ENCODE peak calls at places on chromosomes 4 and X, in six cellular contexts. S is heart right ventricle; L is HCT116; K is activated CD4-positive, alpha-beta T cell treated with anti-CD3 and anti-CD28 coated beads, Interleukin-2, amount 50 U/mL, for 1 hour; Y is Daoy; V is cardiac muscle cell. R is an unnamed sample.

GRCh38 chr4:74009307-74009706 is 10.8 kb upstream of the CXCL5 start:
- DNase-seq in S (no peak), L (no peak), K (no peak), Y (no peak), V (no peak), R (no peak)

GRCh38 chr4:1604706-1605205 is 79.4 kb downstream of the FAM53A start:
- DNase-seq in S (peak), L (no peak), K (peak), Y (no peak), V (no peak), R (no peak)

GRCh38 chr4:184647391-184648101 is 1.7 kb downstream of the CASP3 start:
- DNase-seq in S (no peak), L (no peak), K (no peak), Y (no peak), V (peak), R (no peak)

GRCh38 chr4:6207602-6208001 is 7.3 kb upstream of the JAKMIP1 start:
- DNase-seq in S (no peak), L (no peak), K (no peak), Y (no peak), V (no peak), R (no peak)

GRCh38 chrX:130386408-130386808 is 934 bp upstream of the GPR119 start:
- DNase-seq in S (no peak), L (no peak), K (no peak), Y (no peak), V (no peak), R (no peak)

GRCh38 chr4:1008840-1009646 is 2.4 kb upstream of the FGFRL1 start:
- DNase-seq in S (peak), L (no peak), K (peak), Y (no peak), V (no peak), R (no peak)

GRCh38 chrX:139058831-139059495 is 347.4 kb upstream of the FGF13 start:
- DNase-seq in S (no peak), L (no peak), K (no peak), Y (peak), V (no peak), R (no peak)

GRCh38 chrX:154840856-154841255 is 6.4 kb upstream of the SMIM9 start:
- DNase-seq in S (no peak), L (peak), K (no peak), Y (peak), V (peak), R (peak)

GRCh38 chr4:159178147-159178541 is 75.3 kb downstream of the RAPGEF2 start:
- DNase-seq in S (no peak), L (no peak), K (no peak), Y (no peak), V (peak), R (no peak)

GRCh38 chrX:10726647-10727046 is 106.3 kb upstream of the MID1 start:
- DNase-seq in S (no peak), L (no peak), K (no peak), Y (peak), V (peak), R (no peak)

GRCh38 chr4:4673070-4673469 is 131.2 kb upstream of the STX18 start:
- DNase-seq in S (no peak), L (peak), K (no peak), Y (peak), V (peak), R (peak)

GRCh38 chr4:54571762-54572542 is 85.8 kb upstream of the KIT start:
- DNase-seq in S (no peak), L (no peak), K (no peak), Y (no peak), V (no peak), R (no peak)

GRCh38 chr4:6907658-6908191 is 1.9 kb upstream of the TBC1D14 start:
- DNase-seq in S (peak), L (peak), K (no peak), Y (peak), V (peak), R (peak)

GRCh38 chr4:113383111-113383785 is 333.8 kb downstream of the ANK2 start:
- DNase-seq in S (no peak), L (peak), K (no peak), Y (peak), V (peak), R (no peak)

GRCh38 chr4:68581382-68582338 is 5.5 kb upstream of the UGT2B17 start:
- DNase-seq in S (no peak), L (no peak), K (no peak), Y (no peak), V (no peak), R (no peak)

GRCh38 chr4:108172780-108173598 is 4.3 kb upstream of the LEF1 start:
- DNase-seq in S (peak), L (no peak), K (peak), Y (peak), V (peak), R (peak)

GRCh38 chr4:26088433-26088928 is 174.5 kb downstream of the SMIM20 start:
- DNase-seq in S (no peak), L (no peak), K (no peak), Y (peak), V (peak), R (no peak)

GRCh38 chr4:48968814-48969213 is 17.3 kb upstream of the CWH43 start:
- DNase-seq in S (no peak), L (no peak), K (no peak), Y (peak), V (peak), R (no peak)

GRCh38 chr4:78545275-78546246 is 6.0 kb upstream of the ANXA3 start:
- DNase-seq in S (no peak), L (no peak), K (no peak), Y (no peak), V (peak), R (no peak)

GRCh38 chr4:153822316-153822715 is 33.4 kb upstream of the SFRP2 start:
- DNase-seq in S (no peak), L (no peak), K (no peak), Y (no peak), V (no peak), R (no peak)

GRCh38 chr4:182644326-182645050 is 272.7 kb downstream of the DCTD start:
- DNase-seq in S (no peak), L (no peak), K (no peak), Y (no peak), V (no peak), R (no peak)